ENCODE peak calls at places on chromosomes 13 and 19, in six cellular contexts. Q is left cardiac atrium; D is T-cell; X is GDM1; E is NCI-H460; L is stimulated activated CD8-positive, alpha-beta memory T cell treated with anti-CD3 and anti-CD28 coated beads, Interleukin-4, amount 100 ng/mL, for 24 hours. B is an unnamed sample.

GRCh38 chr19:7515471-7516226 is at the start of gene ZNF358:
- DNase-seq in D (no peak), E (no peak), L (peak), X (no peak), Q (peak), B (no peak)

GRCh38 chr13:99656843-99657506 is 155.7 kb downstream of the TM9SF2 start:
- DNase-seq in X (no peak), E (no peak), Q (no peak), D (no peak), L (no peak), B (no peak)

GRCh38 chr19:11422163-11423068 is 3.3 kb upstream of the RGL3 start:
- DNase-seq in D (peak), Q (peak), L (peak), X (no peak), E (peak), B (peak)

GRCh38 chr13:63189712-63190111 is 1774.1 kb upstream of the PCDH20 start:
- DNase-seq in X (no peak), Q (no peak), D (no peak), E (no peak), L (no peak), B (no peak)

GRCh38 chr19:41430907-41431306 is 3.7 kb upstream of the B3GNT8 start:
- DNase-seq in Q (no peak), D (no peak), L (no peak), E (no peak), X (no peak), B (no peak)

GRCh38 chr19:31271569-31271911 is 77.7 kb downstream of the TSHZ3 start:
- DNase-seq in L (no peak), E (no peak), Q (no peak), D (no peak), X (no peak), B (no peak)

GRCh38 chr13:77693449-77693940 is 4.0 kb upstream of the SLAIN1 start:
- DNase-seq in D (no peak), E (no peak), L (no peak), X (no peak), Q (no peak), B (no peak)

GRCh38 chr19:33405491-33406461 is 32.3 kb downstream of the CEBPG start:
- DNase-seq in L (no peak), E (no peak), X (no peak), D (no peak), Q (peak), B (no peak)

GRCh38 chr19:47227347-47228167 is 3.4 kb downstream of the BBC3 start:
- DNase-seq in Q (peak), L (peak), E (peak), D (no peak), X (peak), B (peak)

GRCh38 chr13:40031031-40031430 is 375.6 kb downstream of the COG6 start:
- DNase-seq in X (no peak), D (no peak), L (no peak), E (no peak), Q (no peak), B (no peak)

GRCh38 chr19:17347361-17347760 is 10.0 kb downstream of the GTPBP3 start:
- DNase-seq in D (no peak), X (peak), E (no peak), L (no peak), Q (peak), B (no peak)

GRCh38 chr13:71886880-71887279 is 19.9 kb upstream of the DACH1 start:
- DNase-seq in E (no peak), X (no peak), Q (no peak), L (no peak), D (no peak), B (no peak)

GRCh38 chr13:78258304-78258703 is 339.7 kb upstream of the EDNRB start:
- DNase-seq in E (no peak), L (no peak), Q (no peak), X (no peak), D (no peak), B (no peak)

GRCh38 chr13:111506131-111506530 is 185.7 kb downstream of the TEX29 start:
- DNase-seq in Q (no peak), L (no peak), D (no peak), X (no peak), E (no peak), B (no peak)

B was measured in omental fat pad.